ENCODE peak calls at places on chromosomes 5 and 9, in ten cellular contexts. H, Z, X, I, C, F, L, S, V and E are unnamed samples.

GRCh38 chr5:138354926-138355378 is 2.5 kb downstream of the KDM3B start:
- DNase-seq in H (peak), Z (peak), X (peak), I (no peak), C (peak), F (peak), L (no peak), S (no peak), V (peak), E (peak)

GRCh38 chr9:126114850-126115460 is 211.7 kb upstream of the MVB12B start:
- DNase-seq in H (no peak), Z (no peak), X (no peak), I (no peak), C (no peak), F (no peak), L (no peak), S (no peak), V (no peak), E (no peak)

GRCh38 chr5:108528655-108529054 is 146.8 kb upstream of the FBXL17 start:
- DNase-seq in H (no peak), Z (no peak), X (no peak), I (no peak), C (no peak), F (no peak), L (no peak), S (no peak), V (no peak), E (no peak)

GRCh38 chr5:111117149-111117548 is 25.0 kb downstream of the WDR36 start:
- DNase-seq in H (no peak), Z (no peak), X (no peak), I (no peak), C (no peak), F (no peak), L (no peak), S (no peak), V (no peak), E (no peak)

GRCh38 chr5:132439521-132440206 is 50.9 kb downstream of the IRF1 start:
- DNase-seq in H (no peak), Z (no peak), X (no peak), I (peak), C (no peak), F (no peak), L (peak), S (no peak), V (no peak), E (peak)

GRCh38 chr5:39713224-39713911 is 288.6 kb upstream of the DAB2 start:
- DNase-seq in H (no peak), Z (no peak), X (no peak), I (no peak), C (no peak), F (no peak), L (no peak), S (no peak), V (no peak), E (no peak)

GRCh38 chr5:170312666-170313065 is 15.1 kb upstream of the LCP2 start:
- DNase-seq in H (no peak), Z (no peak), X (no peak), I (no peak), C (no peak), F (no peak), L (no peak), S (no peak), V (no peak), E (peak)

GRCh38 chr5:100623719-100624118 is 88.5 kb downstream of the FAM174A start:
- DNase-seq in H (no peak), Z (peak), X (no peak), I (no peak), C (no peak), F (no peak), L (no peak), S (no peak), V (no peak), E (peak)

GRCh38 chr9:98654247-98654646 is 54.5 kb downstream of the GABBR2 start:
- DNase-seq in H (no peak), Z (no peak), X (no peak), I (no peak), C (no peak), F (no peak), L (no peak), S (no peak), V (peak), E (no peak)

GRCh38 chr5:83745821-83746220 is 25.2 kb upstream of the HAPLN1 start:
- DNase-seq in H (no peak), Z (no peak), X (no peak), I (no peak), C (no peak), F (no peak), L (no peak), S (no peak), V (no peak), E (no peak)

GRCh38 chr5:145847499-145848497 is 12.7 kb upstream of the PRELID2 start:
- DNase-seq in H (peak), Z (no peak), X (no peak), I (no peak), C (no peak), F (no peak), L (no peak), S (no peak), V (peak), E (no peak)

GRCh38 chr9:124776952-124777645 is at the start of gene OLFML2A:
- DNase-seq in H (peak), Z (peak), X (peak), I (no peak), C (no peak), F (peak), L (no peak), S (peak), V (no peak), E (peak)

GRCh38 chr9:13427587-13427986 is 148.1 kb upstream of the MPDZ start:
- DNase-seq in H (peak), Z (peak), X (peak), I (no peak), C (no peak), F (peak), L (no peak), S (no peak), V (peak), E (peak)

GRCh38 chr5:958701-959571 is 49.7 kb upstream of the NKD2 start:
- DNase-seq in H (peak), Z (no peak), X (no peak), I (peak), C (no peak), F (no peak), L (peak), S (no peak), V (no peak), E (no peak)

GRCh38 chr9:13485068-13485596 is 205.6 kb upstream of the MPDZ start:
- DNase-seq in H (no peak), Z (no peak), X (no peak), I (peak), C (no peak), F (no peak), L (peak), S (no peak), V (no peak), E (no peak)

GRCh38 chr5:34609951-34610431 is 46.1 kb upstream of the RAI14 start:
- DNase-seq in H (no peak), Z (no peak), X (no peak), I (no peak), C (no peak), F (peak), L (no peak), S (no peak), V (no peak), E (no peak)

GRCh38 chr5:154646841-154647759 is 108.1 kb upstream of the LARP1 start:
- DNase-seq in H (no peak), Z (no peak), X (peak), I (peak), C (peak), F (no peak), L (peak), S (no peak), V (no peak), E (no peak)

GRCh38 chr5:154644745-154645411 is 110.3 kb upstream of the LARP1 start:
- DNase-seq in H (no peak), Z (no peak), X (no peak), I (no peak), C (no peak), F (no peak), L (no peak), S (no peak), V (no peak), E (no peak)

GRCh38 chr5:154647760-154648143 is 107.4 kb upstream of the LARP1 start:
- DNase-seq in H (no peak), Z (no peak), X (no peak), I (no peak), C (no peak), F (no peak), L (no peak), S (no peak), V (no peak), E (no peak)

GRCh38 chr5:154648229-154648628 is 106.9 kb upstream of the LARP1 start:
- DNase-seq in H (no peak), Z (no peak), X (no peak), I (no peak), C (no peak), F (no peak), L (no peak), S (no peak), V (no peak), E (no peak)

DNA sequence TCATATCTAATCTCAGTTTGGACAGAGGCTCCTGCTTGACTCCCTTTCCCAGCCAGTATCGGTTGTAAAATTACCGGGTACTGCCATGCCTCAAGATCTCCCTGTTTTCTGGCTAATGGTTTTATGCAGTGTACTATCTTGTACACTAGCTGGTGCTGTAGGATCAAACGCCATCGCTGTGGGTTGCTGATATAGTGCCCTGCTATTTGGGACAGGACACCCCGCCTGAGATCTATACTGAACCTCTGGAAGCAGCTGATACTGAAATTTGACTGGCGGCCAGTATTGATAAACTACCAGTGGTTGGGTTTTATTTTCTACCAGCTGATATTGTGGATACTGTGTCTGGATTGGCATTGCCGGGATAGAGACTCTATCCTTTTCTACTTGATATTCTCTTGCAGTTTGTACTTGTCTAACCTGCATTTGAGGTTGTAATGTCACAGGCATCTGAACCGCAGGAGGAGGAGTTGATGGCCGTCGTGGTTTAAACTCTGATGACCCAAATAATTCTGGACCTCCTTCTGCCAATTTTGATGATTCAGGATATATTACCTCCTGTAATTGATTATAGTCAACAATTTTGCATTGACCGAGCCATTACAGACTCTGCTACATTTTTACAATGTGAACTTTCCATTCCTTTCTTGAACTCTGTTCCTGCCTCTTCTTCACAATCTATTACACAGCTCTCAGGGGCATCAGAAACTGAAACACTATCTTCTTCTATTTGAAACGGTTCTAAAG is 112.5 kb upstream of the LARP1 start:
- DNase-seq in H (no peak), Z (no peak), X (no peak), I (no peak), C (no peak), F (no peak), L (no peak), S (no peak), V (peak), E (no peak)
- TF ChIP-seq CTCF in H (peak), Z (peak), X (peak), I (no peak), C (no peak), F (peak), L (no peak), S (no peak), V (peak), E (peak)

DNA sequence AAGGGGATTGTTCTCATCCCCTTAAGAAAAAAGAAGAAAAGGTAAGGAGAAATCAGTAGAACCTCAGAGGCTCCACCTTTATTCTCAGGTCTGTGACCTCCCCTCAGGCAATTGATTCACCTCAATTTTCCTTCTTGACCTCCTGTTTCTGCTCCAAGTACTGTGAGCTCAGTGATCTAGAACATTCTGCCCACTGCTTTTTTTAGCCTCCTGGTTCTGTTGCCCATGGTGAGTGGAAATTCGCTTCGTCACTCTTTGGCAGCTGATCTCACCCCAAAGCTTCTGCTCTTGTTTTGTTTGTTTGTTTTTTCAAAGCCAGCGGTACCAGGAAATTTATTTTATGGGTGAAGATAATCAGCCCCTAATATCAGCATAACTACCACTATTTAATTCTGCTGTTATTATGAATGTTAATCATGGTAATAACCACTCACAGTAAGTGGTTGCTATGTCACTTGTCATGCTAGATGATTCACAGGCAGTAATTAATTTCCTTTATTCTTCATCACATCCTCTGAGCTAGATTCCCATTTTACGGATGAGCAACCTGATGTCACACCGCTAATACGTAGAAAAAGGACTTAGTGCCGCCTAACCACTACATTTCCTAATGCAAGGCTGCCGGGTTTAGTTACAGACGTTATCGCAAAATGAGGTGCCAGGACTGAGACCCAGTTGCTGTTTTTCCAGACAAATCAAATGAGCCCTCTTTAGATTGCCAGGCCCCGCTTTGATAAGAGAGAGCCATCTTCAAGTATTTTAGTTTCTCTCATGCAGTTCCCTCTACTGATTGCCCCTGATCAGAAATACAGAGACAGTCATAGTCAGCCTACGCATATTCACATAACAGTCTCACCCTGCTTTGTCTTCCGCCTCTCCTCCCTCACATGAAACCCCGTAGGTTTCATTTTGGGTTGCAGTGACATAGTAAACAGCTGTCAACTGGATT is 78.2 kb downstream of the CYFIP2 start:
- DNase-seq in H (no peak), Z (no peak), X (no peak), I (no peak), C (no peak), F (no peak), L (no peak), S (no peak), V (no peak), E (peak)
- H3K4me3 ChIP-seq in H (no peak), Z (no peak), X (no peak), I (no peak), C (no peak), F (no peak), L (no peak), S (no peak), V (no peak), E (no peak)

DNA sequence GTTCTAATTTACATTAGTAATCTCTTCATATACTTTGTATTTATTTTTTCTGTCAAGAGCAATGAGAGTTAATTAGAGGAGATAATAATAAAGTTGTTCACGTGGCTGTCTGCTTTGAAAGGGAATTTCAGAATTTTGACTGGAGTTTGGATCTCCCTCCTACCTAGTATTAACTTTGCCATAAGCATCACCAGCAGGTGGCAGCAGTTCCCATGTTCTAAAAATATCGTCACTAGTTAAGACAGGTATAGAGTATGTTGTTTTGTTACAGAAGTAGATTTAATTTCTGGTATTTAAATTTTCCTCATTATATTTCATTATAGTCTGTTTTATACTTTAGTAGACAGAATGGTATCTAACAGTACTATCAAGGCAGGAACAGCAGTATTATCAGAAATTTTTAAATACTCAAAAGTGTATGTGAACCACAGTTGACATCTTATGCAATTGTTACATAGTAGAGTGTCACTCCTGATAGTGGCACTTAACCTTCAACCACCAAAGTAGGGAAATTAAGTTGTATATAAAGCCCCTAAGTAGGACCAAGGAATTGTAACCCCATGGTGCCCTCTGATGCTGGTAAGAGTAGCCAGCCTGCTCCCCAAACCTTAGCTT is 20.4 kb downstream of the GNPDA1 start:
- DNase-seq in H (peak), Z (peak), X (no peak), I (peak), C (peak), F (peak), L (peak), S (peak), V (no peak), E (peak)
- TF ChIP-seq CTCF in H (peak), Z (peak), X (peak), I (peak), C (peak), F (peak), L (peak), S (peak), V (peak), E (peak)

GRCh38 chr9:122225323-122226141 is 3.2 kb downstream of the LHX6 start:
- DNase-seq in H (no peak), Z (no peak), X (no peak), I (no peak), C (no peak), F (no peak), L (no peak), S (no peak), V (no peak), E (no peak)
- H3K4me3 ChIP-seq in H (no peak), Z (no peak), X (no peak), I (no peak), C (no peak), F (no peak), L (peak), S (peak), V (no peak), E (no peak)

GRCh38 chr5:66807743-66808142 is 211.6 kb downstream of the MAST4 start:
- DNase-seq in H (peak), Z (no peak), X (no peak), I (peak), C (no peak), F (no peak), L (no peak), S (peak), V (peak), E (no peak)
- TF ChIP-seq CTCF in H (peak), Z (no peak), X (no peak), I (peak), C (no peak), F (peak), L (no peak), S (peak), V (peak), E (no peak)

GRCh38 chr9:91773166-91773565 is 176.9 kb downstream of the ROR2 start:
- DNase-seq in H (no peak), Z (no peak), X (no peak), I (no peak), C (no peak), F (peak), L (no peak), S (no peak), V (no peak), E (no peak)

GRCh38 chr9:91771864-91772263 is 178.2 kb downstream of the ROR2 start:
- DNase-seq in H (no peak), Z (no peak), X (no peak), I (no peak), C (no peak), F (no peak), L (no peak), S (no peak), V (no peak), E (no peak)

GRCh38 chr9:91768977-91769916 is 180.8 kb downstream of the ROR2 start:
- DNase-seq in H (no peak), Z (no peak), X (no peak), I (no peak), C (no peak), F (no peak), L (no peak), S (no peak), V (no peak), E (no peak)

GRCh38 chr9:91770229-91770628 is 179.8 kb downstream of the ROR2 start:
- DNase-seq in H (no peak), Z (no peak), X (no peak), I (no peak), C (no peak), F (no peak), L (no peak), S (no peak), V (no peak), E (no peak)

DNA sequence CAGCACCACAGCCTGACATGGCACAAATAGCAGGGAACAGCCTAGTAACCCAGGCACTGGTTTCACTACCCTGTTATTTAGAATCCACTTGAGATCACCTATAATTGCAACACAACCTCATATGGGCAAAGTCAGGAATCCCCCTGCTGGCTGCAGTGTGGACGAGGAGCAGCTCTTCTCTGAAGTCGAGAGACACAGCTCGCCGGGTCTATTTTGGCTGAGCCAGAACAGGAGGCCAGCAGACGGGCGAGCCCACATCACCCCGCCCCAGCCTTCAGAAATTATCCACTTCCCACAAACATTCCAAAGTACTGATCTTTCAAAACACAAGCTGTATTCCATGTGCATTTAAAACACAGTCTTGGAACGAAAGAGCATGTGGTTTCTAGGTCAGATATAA is 179.0 kb downstream of the ROR2 start:
- DNase-seq in H (no peak), Z (peak), X (no peak), I (peak), C (no peak), F (peak), L (peak), S (no peak), V (peak), E (no peak)
- H3K4me3 ChIP-seq in H (no peak), Z (no peak), X (no peak), I (no peak), C (no peak), F (no peak), L (no peak), S (no peak), V (no peak), E (no peak)

GRCh38 chr9:133342570-133342969 is 5.4 kb downstream of the MED22 start:
- DNase-seq in H (no peak), Z (no peak), X (no peak), I (no peak), C (no peak), F (no peak), L (no peak), S (no peak), V (no peak), E (no peak)
- TF ChIP-seq CTCF in H (peak), Z (no peak), X (peak), I (no peak), C (no peak), F (no peak), L (no peak), S (no peak), V (peak), E (no peak)

GRCh38 chr5:92332039-92332438 is 948.9 kb upstream of the ARRDC3 start:
- DNase-seq in H (no peak), Z (no peak), X (no peak), I (no peak), C (no peak), F (no peak), L (no peak), S (no peak), V (no peak), E (no peak)
- H3K4me3 ChIP-seq in H (no peak), Z (no peak), X (no peak), I (no peak), C (no peak), F (no peak), L (no peak), S (no peak), V (no peak), E (no peak)